ENCODE peak calls at places on chromosomes 12 and 14, in ten cellular contexts. A, G, C, M, W, Y, H, O, N and R are unnamed samples.

GRCh38 chr12:52585951-52586350 is 12.3 kb upstream of the KRT74 start:
- DNase-seq in C (no peak), H (no peak), N (peak), O (no peak), M (no peak), W (peak), G (no peak), A (no peak), Y (no peak), R (no peak)

GRCh38 chr14:68941820-68942219 is 37.3 kb downstream of the ACTN1 start:
- DNase-seq in H (peak), M (peak), N (no peak), Y (no peak), A (peak), O (peak), C (no peak), W (no peak), G (no peak), R (peak)

GRCh38 chr14:75224561-75224960 is 48.1 kb upstream of the TMED10 start:
- DNase-seq in O (peak), N (no peak), W (no peak), Y (no peak), H (no peak), A (no peak), G (no peak), M (no peak), C (no peak), R (no peak)

GRCh38 chr12:122048156-122048555 is 26.5 kb downstream of the BCL7A start:
- DNase-seq in H (no peak), W (no peak), N (no peak), O (peak), Y (no peak), M (no peak), G (no peak), A (no peak), C (no peak), R (no peak)

GRCh38 chr14:50335389-50335788 is 23.3 kb downstream of the DMAC2L start:
- DNase-seq in Y (no peak), N (no peak), C (no peak), O (peak), G (peak), W (no peak), M (peak), A (peak), H (peak), R (peak)

GRCh38 chr14:90383731-90384542 is 12.9 kb upstream of the CALM1 start:
- DNase-seq in N (peak), W (peak), M (peak), G (no peak), O (peak), A (peak), H (peak), C (no peak), Y (peak), R (peak)

GRCh38 chr12:115776399-115776798 is 501.1 kb downstream of the MED13L start:
- DNase-seq in W (no peak), O (no peak), N (no peak), A (no peak), Y (no peak), G (no peak), H (no peak), C (no peak), M (no peak), R (no peak)

GRCh38 chr12:90058721-90059120 is 350.1 kb upstream of the ATP2B1 start:
- DNase-seq in G (no peak), N (no peak), A (no peak), W (no peak), M (peak), Y (no peak), C (peak), H (peak), O (peak), R (no peak)

GRCh38 chr12:63875703-63876102 is 31.2 kb downstream of the SRGAP1 start:
- DNase-seq in M (no peak), Y (no peak), W (no peak), H (no peak), C (no peak), N (no peak), G (no peak), A (no peak), O (no peak), R (no peak)

GRCh38 chr12:124713436-124714082 is 146.1 kb upstream of the NCOR2 start:
- DNase-seq in C (no peak), A (no peak), W (peak), O (peak), M (peak), Y (peak), G (no peak), N (no peak), H (peak), R (no peak)

GRCh38 chr14:70382556-70382955 is 23.1 kb upstream of the COX16 start:
- DNase-seq in A (no peak), W (no peak), M (no peak), C (no peak), G (no peak), O (no peak), H (no peak), Y (no peak), N (no peak), R (no peak)

GRCh38 chr14:95255487-95255886 is 64.2 kb downstream of the CLMN start:
- DNase-seq in O (peak), H (peak), Y (no peak), W (no peak), G (no peak), N (no peak), C (no peak), M (peak), A (peak), R (peak)

GRCh38 chr12:1859643-1860042 is 39.3 kb downstream of the LRTM2 start:
- DNase-seq in N (no peak), W (no peak), M (no peak), Y (no peak), H (no peak), O (peak), G (no peak), C (no peak), A (no peak), R (peak)

GRCh38 chr14:76456200-76456599 is 80.3 kb downstream of the ESRRB start:
- DNase-seq in W (no peak), C (peak), H (peak), A (no peak), G (peak), M (peak), N (no peak), Y (peak), O (peak), R (no peak)

GRCh38 chr12:15720299-15720698 is 68.9 kb downstream of the EPS8 start:
- DNase-seq in H (no peak), C (no peak), O (peak), W (no peak), A (no peak), M (no peak), G (no peak), N (no peak), Y (no peak), R (no peak)

GRCh38 chr12:128772249-128772648 is 51.5 kb downstream of the SLC15A4 start:
- DNase-seq in M (no peak), O (no peak), W (no peak), N (no peak), C (no peak), A (no peak), Y (no peak), G (no peak), H (no peak), R (no peak)

GRCh38 chr12:55068416-55069010 is 48.7 kb downstream of the NEUROD4 start:
- DNase-seq in N (no peak), M (no peak), H (peak), G (peak), O (peak), W (peak), A (no peak), C (peak), Y (no peak), R (peak)

GRCh38 chr14:61652526-61653262 is 42.6 kb upstream of the HIF1A start:
- DNase-seq in G (no peak), N (no peak), O (peak), W (no peak), C (no peak), H (no peak), Y (no peak), A (no peak), M (no peak), R (no peak)

GRCh38 chr12:46303039-46303666 is 34.3 kb upstream of the SLC38A1 start:
- DNase-seq in A (peak), C (peak), O (peak), M (no peak), N (peak), H (peak), Y (peak), W (peak), G (peak), R (no peak)

GRCh38 chr12:85325452-85325851 is 45.4 kb downstream of the ALX1 start:
- DNase-seq in N (no peak), G (peak), O (no peak), C (no peak), H (no peak), Y (no peak), A (no peak), M (no peak), W (no peak), R (no peak)

GRCh38 chr14:46344327-46344937 is 307.1 kb downstream of the RPL10L start:
- DNase-seq in O (peak), H (peak), Y (no peak), W (no peak), M (no peak), G (peak), A (no peak), C (no peak), N (no peak), R (no peak)

GRCh38 chr14:49036991-49037390 is 549.2 kb downstream of the RPS29 start:
- DNase-seq in H (no peak), G (no peak), N (no peak), W (no peak), M (no peak), C (no peak), A (no peak), Y (no peak), O (no peak), R (no peak)

GRCh38 chr12:15596174-15596573 is 193.0 kb downstream of the EPS8 start:
- DNase-seq in O (no peak), G (no peak), H (no peak), N (no peak), C (no peak), W (no peak), M (no peak), A (no peak), Y (no peak), R (no peak)

GRCh38 chr14:75294649-75295033 is 16.0 kb downstream of the FOS start:
- DNase-seq in O (no peak), H (no peak), W (no peak), N (no peak), Y (no peak), G (no peak), M (no peak), A (no peak), C (no peak), R (peak)

GRCh38 chr12:19440019-19440858 is 947 bp downstream of the AEBP2 start:
- DNase-seq in C (no peak), G (peak), M (peak), W (peak), A (peak), H (peak), O (peak), N (peak), Y (peak), R (peak)

GRCh38 chr12:4584281-4584680 is 22.3 kb downstream of the DYRK4 start:
- DNase-seq in G (no peak), O (no peak), M (no peak), W (no peak), A (no peak), Y (no peak), N (no peak), C (no peak), H (no peak), R (no peak)

GRCh38 chr14:106803379-106803778 is 1277.0 kb downstream of the TMEM121 start:
- DNase-seq in Y (no peak), H (no peak), O (no peak), A (no peak), W (no peak), C (no peak), G (no peak), M (no peak), N (no peak), R (no peak)

GRCh38 chr12:27449011-27449410 is 2.5 kb downstream of the SMCO2 start:
- DNase-seq in C (no peak), H (no peak), A (no peak), W (no peak), Y (no peak), G (no peak), M (no peak), O (no peak), N (no peak), R (no peak)

GRCh38 chr14:57617510-57617909 is 123.9 kb upstream of the CCDC198 start:
- DNase-seq in M (no peak), N (no peak), O (no peak), C (no peak), G (no peak), H (no peak), Y (no peak), A (no peak), W (no peak), R (peak)

GRCh38 chr12:94690199-94690695 is 39.9 kb upstream of the TMCC3 start:
- DNase-seq in H (no peak), N (no peak), G (no peak), W (no peak), C (no peak), A (no peak), M (no peak), O (no peak), Y (no peak), R (no peak)

GRCh38 chr12:106300761-106301160 is 1.8 kb upstream of the TCP11L2 start:
- DNase-seq in O (no peak), W (no peak), N (no peak), A (no peak), Y (no peak), M (no peak), C (no peak), H (no peak), G (no peak), R (no peak)

GRCh38 chr14:33019346-33019745 is 80.7 kb downstream of the NPAS3 start:
- DNase-seq in H (no peak), Y (no peak), O (no peak), G (no peak), M (no peak), A (no peak), W (no peak), C (no peak), N (no peak), R (no peak)

GRCh38 chr12:12327802-12328201 is 22.2 kb downstream of the MANSC1 start:
- DNase-seq in C (peak), H (peak), N (no peak), M (no peak), O (peak), G (peak), Y (no peak), A (no peak), W (peak), R (no peak)

GRCh38 chr14:59208224-59208814 is 19.9 kb downstream of the DAAM1 start:
- DNase-seq in N (no peak), W (no peak), C (no peak), O (peak), M (no peak), Y (no peak), A (no peak), H (peak), G (no peak), R (peak)